ENCODE peak calls at places on chromosomes 1 and 21, in nine cellular contexts. R, S, Y, E, V, C, X, U and D are unnamed samples.

GRCh38 chr1:236018885-236019453 is 45.9 kb downstream of the NID1 start:
- DNase-seq in R (no peak), S (no peak), Y (peak), E (no peak), V (no peak), C (peak), X (peak), U (no peak), D (no peak)

GRCh38 chr1:41353744-41354143 is 7.5 kb upstream of the FOXO6 start:
- DNase-seq in R (no peak), S (no peak), Y (peak), E (no peak), V (no peak), C (no peak), X (peak), U (peak), D (no peak)

GRCh38 chr1:63124666-63125191 is 197.6 kb upstream of the FOXD3 start:
- DNase-seq in R (peak), S (peak), Y (peak), E (no peak), V (no peak), C (peak), X (no peak), U (peak), D (peak)

GRCh38 chr1:63624911-63625310 is 31.7 kb downstream of the PGM1 start:
- DNase-seq in R (peak), S (no peak), Y (no peak), E (no peak), V (no peak), C (peak), X (no peak), U (peak), D (no peak)

GRCh38 chr1:221283532-221283931 is 404.3 kb downstream of the HLX start:
- DNase-seq in R (no peak), S (no peak), Y (no peak), E (no peak), V (no peak), C (no peak), X (no peak), U (no peak), D (no peak)

GRCh38 chr1:79323240-79324025 is 316.9 kb upstream of the ADGRL4 start:
- DNase-seq in R (peak), S (peak), Y (peak), E (no peak), V (no peak), C (peak), X (no peak), U (peak), D (peak)

GRCh38 chr1:158781104-158781503 is at the start of gene OR6N2:
- DNase-seq in R (no peak), S (no peak), Y (no peak), E (no peak), V (no peak), C (no peak), X (no peak), U (no peak), D (no peak)

GRCh38 chr1:210882414-210883221 is 251.3 kb downstream of the KCNH1 start:
- DNase-seq in R (peak), S (peak), Y (no peak), E (no peak), V (no peak), C (peak), X (no peak), U (peak), D (peak)

GRCh38 chr1:61337981-61338848 is 255.9 kb downstream of the NFIA start:
- DNase-seq in R (peak), S (peak), Y (peak), E (peak), V (no peak), C (peak), X (peak), U (peak), D (peak)

GRCh38 chr1:192936313-192937018 is 122.7 kb downstream of the UCHL5 start:
- DNase-seq in R (no peak), S (no peak), Y (peak), E (no peak), V (no peak), C (peak), X (no peak), U (no peak), D (no peak)

GRCh38 chr1:71414229-71414628 is 333.4 kb upstream of the ZRANB2 start:
- DNase-seq in R (no peak), S (no peak), Y (peak), E (no peak), V (no peak), C (peak), X (no peak), U (no peak), D (no peak)

GRCh38 chr1:226677121-226678020 is 61.7 kb downstream of the ITPKB start:
- DNase-seq in R (no peak), S (no peak), Y (peak), E (no peak), V (no peak), C (peak), X (peak), U (peak), D (peak)

GRCh38 chr1:26945728-26946127 is 14.5 kb downstream of the KDF1 start:
- DNase-seq in R (no peak), S (no peak), Y (no peak), E (no peak), V (no peak), C (no peak), X (peak), U (no peak), D (no peak)

GRCh38 chr21:26826801-26827200 is 18.4 kb downstream of the ADAMTS1 start:
- DNase-seq in R (no peak), S (no peak), Y (no peak), E (no peak), V (no peak), C (peak), X (no peak), U (no peak), D (no peak)

GRCh38 chr1:246748867-246749266 is 24.7 kb downstream of the SCCPDH start:
- DNase-seq in R (peak), S (peak), Y (peak), E (no peak), V (no peak), C (peak), X (no peak), U (no peak), D (peak)

GRCh38 chr21:29237110-29238051 is 61.3 kb upstream of the BACH1 start:
- DNase-seq in R (peak), S (no peak), Y (peak), E (no peak), V (no peak), C (no peak), X (no peak), U (no peak), D (no peak)

GRCh38 chr1:228010921-228011320 is 4.1 kb downstream of the WNT3A start:
- DNase-seq in R (no peak), S (no peak), Y (no peak), E (no peak), V (no peak), C (no peak), X (no peak), U (no peak), D (no peak)

GRCh38 chr1:181635108-181635507 is 151.8 kb downstream of the CACNA1E start:
- DNase-seq in R (no peak), S (no peak), Y (no peak), E (no peak), V (no peak), C (no peak), X (no peak), U (no peak), D (no peak)

GRCh38 chr1:185245466-185245865 is 71.6 kb downstream of the IVNS1ABP start:
- DNase-seq in R (no peak), S (no peak), Y (peak), E (no peak), V (no peak), C (peak), X (no peak), U (peak), D (no peak)